ENCODE peak calls at places on chromosomes 7 and 10, in ten cellular contexts. F is tibial nerve, A is uterus, J is endodermal cell, H is ascending aorta, U is heart right ventricle, K is left ventricle myocardium inferior, D is fibroblast of the aortic adventitia, Q is astrocyte of the spinal cord, X is HCT116. T is an unnamed sample.

GRCh38 chr7:5421626-5422323 is 1.9 kb downstream of the TNRC18 start:
- DNase-seq in F (peak; percentile 55), A (peak; percentile 57), J (peak; percentile 78), H (no peak), U (peak; percentile 45), K (peak; percentile 44), D (peak; percentile 79), Q (peak; percentile 82), X (no peak), T (peak; percentile 93)

GRCh38 chr7:148912758-148913541 is 28.9 kb upstream of the EZH2 start:
- DNase-seq in F (no peak), A (no peak), J (no peak), H (no peak), U (no peak), K (no peak), D (no peak), Q (peak; percentile 6), X (peak; percentile 27), T (no peak)

GRCh38 chr7:19470031-19470430 is 238.8 kb downstream of the POLR1F start:
- DNase-seq in F (no peak), A (no peak), J (no peak), H (no peak), U (no peak), K (no peak), D (peak; percentile 20), Q (no peak), X (no peak), T (peak; percentile 97)

GRCh38 chr10:33783557-33783956 is 449.1 kb upstream of the NRP1 start:
- DNase-seq in F (no peak), A (no peak), J (no peak), H (no peak), U (no peak), K (no peak), D (no peak), Q (no peak), X (no peak), T (no peak)

GRCh38 chr10:109966961-109967738 is 40.6 kb upstream of the ADD3 start:
- DNase-seq in F (no peak), A (no peak), J (peak; percentile 66), H (no peak), U (no peak), K (peak; percentile 40), D (peak; percentile 78), Q (peak; percentile 75), X (no peak), T (peak; percentile 76)

GRCh38 chr10:103820101-103821062 is 35.0 kb downstream of the SH3PXD2A start:
- DNase-seq in F (peak; percentile 57), A (peak; percentile 85), J (no peak), H (peak; percentile 19), U (peak; percentile 87), K (peak; percentile 88), D (peak; percentile 83), Q (peak; percentile 83), X (no peak), T (peak; percentile 23)

GRCh38 chr10:120727001-120727400 is 124.2 kb upstream of the WDR11 start:
- DNase-seq in F (no peak), A (no peak), J (no peak), H (no peak), U (no peak), K (no peak), D (peak; percentile 59), Q (peak; percentile 29), X (no peak), T (no peak)

GRCh38 chr7:30914611-30915601 is 3.3 kb downstream of the AQP1 start:
- DNase-seq in F (no peak), A (no peak), J (peak; percentile 59), H (peak; percentile 74), U (peak; percentile 51), K (no peak), D (peak; percentile 42), Q (peak; percentile 46), X (peak; percentile 21), T (peak; percentile 42)

GRCh38 chr7:138814806-138815332 is 16.9 kb upstream of the ATP6V0A4 start:
- DNase-seq in F (no peak), A (no peak), J (no peak), H (no peak), U (no peak), K (no peak), D (no peak), Q (no peak), X (no peak), T (no peak)

GRCh38 chr7:151767557-151767956 is 109.4 kb downstream of the PRKAG2 start:
- DNase-seq in F (no peak), A (no peak), J (no peak), H (no peak), U (no peak), K (no peak), D (no peak), Q (no peak), X (no peak), T (no peak)

GRCh38 chr7:2106920-2107319 is 125.8 kb downstream of the MAD1L1 start:
- DNase-seq in F (no peak), A (no peak), J (peak; percentile 72), H (no peak), U (peak; percentile 43), K (peak; percentile 50), D (no peak), Q (peak; percentile 69), X (no peak), T (no peak)

GRCh38 chr7:29878081-29878688 is 71.9 kb downstream of the WIPF3 start:
- DNase-seq in F (peak; percentile 26), A (no peak), J (no peak), H (no peak), U (no peak), K (no peak), D (peak; percentile 55), Q (peak; percentile 47), X (no peak), T (peak; percentile 55)

GRCh38 chr10:50807851-50808776 is 68.4 kb downstream of the ASAH2B start:
- DNase-seq in F (no peak), A (no peak), J (no peak), H (no peak), U (no peak), K (no peak), D (peak; percentile 15), Q (peak; percentile 39), X (no peak), T (no peak)

GRCh38 chr10:131806146-131806545 is 94.7 kb upstream of the PPP2R2D start:
- DNase-seq in F (no peak), A (no peak), J (no peak), H (no peak), U (no peak), K (no peak), D (no peak), Q (no peak), X (no peak), T (no peak)

GRCh38 chr7:106957766-106958165 is 86.7 kb upstream of the PRKAR2B start:
- DNase-seq in F (no peak), A (no peak), J (no peak), H (no peak), U (no peak), K (no peak), D (no peak), Q (no peak), X (no peak), T (no peak)

GRCh38 chr7:106962751-106963150 is 81.8 kb upstream of the PRKAR2B start:
- DNase-seq in F (no peak), A (no peak), J (no peak), H (no peak), U (no peak), K (no peak), D (no peak), Q (no peak), X (no peak), T (no peak)

GRCh38 chr7:106964455-106964854 is 80.0 kb upstream of the PRKAR2B start:
- DNase-seq in F (no peak), A (no peak), J (no peak), H (no peak), U (no peak), K (no peak), D (no peak), Q (no peak), X (no peak), T (no peak)

GRCh38 chr7:106959753-106960152 is 84.8 kb upstream of the PRKAR2B start:
- DNase-seq in F (no peak), A (no peak), J (peak; percentile 84), H (no peak), U (no peak), K (no peak), D (no peak), Q (no peak), X (no peak), T (no peak)
- TF ChIP-seq CTCF in F (no peak), A (no peak), J (peak; percentile 71), H (no peak), U (no peak), K (peak; percentile 10), D (no peak), Q (peak; percentile 32), X (peak; percentile 61), T (peak; percentile 24)

GRCh38 chr10:12768156-12768731 is 233.3 kb downstream of the CCDC3 start:
- DNase-seq in F (no peak), A (no peak), J (peak; percentile 80), H (no peak), U (no peak), K (no peak), D (peak; percentile 16), Q (peak; percentile 77), X (no peak), T (peak; percentile 17)
- H3K4me3 ChIP-seq in F (no peak overlapping the region), A (no peak overlapping the region), J (no peak overlapping the region), H (no peak overlapping the region), U (no peak overlapping the region), K (no peak overlapping the region), D (no peak overlapping the region), Q (no peak overlapping the region), X (no peak overlapping the region), T (no peak overlapping the region)

GRCh38 chr10:5776150-5776880 is 36.9 kb downstream of the GDI2 start:
- DNase-seq in F (no peak), A (no peak), J (peak; percentile 71), H (no peak), U (no peak), K (no peak), D (peak; percentile 66), Q (no peak), X (no peak), T (peak; percentile 15)
- TF ChIP-seq CTCF in F (no peak), A (no peak), J (peak; percentile 55), H (no peak), U (no peak), K (no peak), D (peak; percentile 46), Q (peak; percentile 21), X (peak; percentile 23), T (peak; percentile 17)

DNA sequence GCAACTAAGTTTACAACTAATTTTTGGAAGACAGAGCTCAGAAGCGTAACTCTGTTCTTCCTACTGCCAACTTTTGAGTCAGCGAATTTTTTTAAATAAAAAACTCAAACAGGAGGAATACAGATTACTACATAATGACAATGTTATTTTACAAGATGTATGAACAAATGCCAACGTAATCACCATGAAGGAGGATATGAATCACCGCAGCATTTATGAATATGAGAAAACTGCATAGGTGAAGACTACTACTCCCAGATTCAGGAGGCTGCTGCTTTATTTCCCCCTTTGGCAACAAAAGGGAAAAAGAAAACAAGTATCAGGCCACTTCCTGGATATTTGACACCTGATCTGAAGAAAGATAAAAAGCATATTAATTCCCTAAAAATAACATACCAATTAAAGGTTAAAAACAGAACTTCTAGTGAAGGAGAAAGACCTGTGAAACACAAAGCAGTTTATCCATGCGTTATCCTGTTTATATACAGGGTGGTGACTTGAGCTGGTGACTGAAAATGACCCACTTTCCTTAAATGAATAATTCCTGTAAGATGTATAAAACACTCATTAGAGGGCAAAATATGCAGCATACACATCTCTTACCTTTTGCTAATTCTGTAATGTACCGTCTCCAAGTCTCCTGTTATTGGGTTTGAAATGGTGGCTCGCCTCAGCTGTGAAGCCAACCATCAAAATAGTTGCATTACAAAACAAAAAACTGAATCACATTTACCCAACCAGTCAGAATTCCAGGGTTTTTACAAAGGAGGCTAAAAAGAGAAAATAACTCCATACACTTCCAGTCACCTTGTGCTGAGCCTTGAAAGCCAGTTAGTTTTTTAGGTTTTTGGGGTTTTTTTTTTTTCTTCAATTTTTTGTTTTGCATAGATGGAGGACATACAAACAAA is 52.0 kb downstream of the P4HA1 start:
- DNase-seq in F (no peak), A (no peak), J (no peak), H (no peak), U (no peak), K (no peak), D (peak; percentile 96), Q (peak; percentile 85), X (no peak), T (peak; percentile 88)
- H3K4me3 ChIP-seq in F (no peak overlapping the region), A (no peak overlapping the region), J (no peak overlapping the region), H (no peak overlapping the region), U (no peak overlapping the region), K (no peak overlapping the region), D (no peak overlapping the region), Q (no peak overlapping the region), X (no peak overlapping the region), T (no peak overlapping the region)